ENCODE peak calls at places on chromosome 18, in five cellular contexts. L is HepG2, U is heart left ventricle, Z is tibial nerve, P is spleen. K is an unnamed sample.

GRCh38 chr18:37967261-37967660 is 401.7 kb upstream of the CELF4 start:
- DNase-seq in Z (no peak), L (no peak), U (no peak), P (no peak), K (no peak)

GRCh38 chr18:76720683-76721082 is 101.7 kb upstream of the ZNF236 start:
- DNase-seq in Z (no peak), L (no peak), U (no peak), P (no peak), K (no peak)

GRCh38 chr18:8659609-8660242 is 45.6 kb upstream of the MTCL1 start:
- DNase-seq in L (no peak), P (no peak), U (no peak), Z (no peak), K (no peak)

GRCh38 chr18:23825978-23826405 is 136.7 kb downstream of the LAMA3 start:
- DNase-seq in Z (peak), U (peak), L (no peak), P (no peak), K (peak)

GRCh38 chr18:49585781-49586663 is 24.2 kb downstream of the LIPG start:
- DNase-seq in U (no peak), P (no peak), Z (no peak), L (no peak), K (no peak)

GRCh38 chr18:23232331-23232730 is 97.0 kb downstream of the CABLES1 start:
- DNase-seq in Z (no peak), P (no peak), U (no peak), L (no peak), K (no peak)

GRCh38 chr18:11849845-11850747 is 1.1 kb upstream of the CHMP1B start:
- DNase-seq in U (peak), L (peak), Z (peak), P (peak), K (peak)

GRCh38 chr18:55337908-55338521 is 250.0 kb downstream of the TCF4 start:
- DNase-seq in U (peak), P (no peak), Z (no peak), L (no peak), K (peak)

GRCh38 chr18:44679056-44679911 is 1.4 kb upstream of the SETBP1 start:
- DNase-seq in U (peak), P (peak), L (peak), Z (peak), K (peak)

GRCh38 chr18:53715243-53715853 is 509.1 kb downstream of the MBD2 start:
- DNase-seq in P (no peak), L (no peak), U (no peak), Z (no peak), K (no peak)

GRCh38 chr18:55421612-55422381 is 166.2 kb downstream of the TCF4 start:
- DNase-seq in L (no peak), P (no peak), U (peak), Z (no peak), K (peak)

GRCh38 chr18:45652703-45653490 is 37.6 kb downstream of the SLC14A2 start:
- DNase-seq in L (no peak), Z (no peak), P (no peak), U (no peak), K (no peak)

GRCh38 chr18:6962571-6963451 is 154.8 kb downstream of the LAMA1 start:
- DNase-seq in P (no peak), Z (no peak), L (peak), U (no peak), K (no peak)

GRCh38 chr18:45684341-45685115 is 39.5 kb upstream of the SLC14A1 start:
- DNase-seq in Z (no peak), P (no peak), L (no peak), U (no peak), K (no peak)

GRCh38 chr18:49100226-49100968 is 149.6 kb upstream of the SMAD7 start:
- DNase-seq in P (no peak), Z (no peak), L (peak), U (no peak), K (no peak)

GRCh38 chr18:63186520-63186919 is 133.0 kb downstream of the BCL2 start:
- DNase-seq in Z (no peak), U (no peak), P (no peak), L (no peak), K (no peak)

GRCh38 chr18:58194028-58194427 is 150.0 kb downstream of the NEDD4L start:
- DNase-seq in P (no peak), U (no peak), L (no peak), Z (no peak), K (peak)

GRCh38 chr18:58190842-58191530 is 147.0 kb downstream of the NEDD4L start:
- DNase-seq in U (no peak), P (no peak), Z (no peak), L (no peak), K (no peak)

GRCh38 chr18:58195278-58195721 is 151.3 kb downstream of the NEDD4L start:
- DNase-seq in U (no peak), Z (no peak), L (no peak), P (peak), K (peak)

GRCh38 chr18:58189008-58189407 is 145.0 kb downstream of the NEDD4L start:
- DNase-seq in L (no peak), Z (no peak), P (no peak), U (no peak), K (no peak)

DNA sequence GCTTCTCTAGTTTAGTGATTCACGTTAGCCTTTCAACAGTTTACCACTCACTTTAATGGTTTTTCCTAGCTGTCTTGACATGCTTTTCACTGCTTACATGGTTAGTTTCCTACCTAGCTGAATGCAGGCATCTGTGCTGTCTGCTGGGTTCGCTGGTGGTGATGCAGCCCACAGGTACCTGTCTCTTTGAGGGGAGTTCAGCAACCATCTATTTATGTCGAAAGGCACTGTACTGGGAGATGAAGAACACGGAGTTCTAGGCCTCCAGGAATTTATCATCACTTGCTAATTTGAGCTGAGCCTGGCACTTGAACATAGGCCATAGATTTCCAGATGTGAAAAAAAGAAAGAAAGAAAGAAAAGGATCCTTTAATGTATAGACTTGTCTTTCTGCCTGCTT is 148.5 kb downstream of the NEDD4L start:
- DNase-seq in P (no peak), L (no peak), U (no peak), Z (no peak), K (no peak)
- TF ChIP-seq POLR2A in P (no peak), L (no peak), U (no peak), Z (no peak), K (no peak)

GRCh38 chr18:9659499-9660387 is 45.4 kb upstream of the PPP4R1 start:
- DNase-seq in U (no peak), L (no peak), Z (no peak), P (no peak), K (no peak)
- H3K27ac ChIP-seq in U (no peak), L (no peak), Z (no peak), P (no peak), K (no peak)

GRCh38 chr18:2301316-2301715 is 270.0 kb downstream of the METTL4 start:
- DNase-seq in Z (no peak), P (no peak), L (no peak), U (no peak), K (no peak)

GRCh38 chr18:2304378-2305175 is 266.7 kb downstream of the METTL4 start:
- DNase-seq in L (no peak), U (no peak), P (no peak), Z (no peak), K (no peak)

GRCh38 chr18:2302628-2303516 is 268.4 kb downstream of the METTL4 start:
- DNase-seq in P (no peak), U (no peak), L (no peak), Z (no peak), K (no peak)

GRCh38 chr18:2303517-2304238 is 267.6 kb downstream of the METTL4 start:
- DNase-seq in L (no peak), Z (no peak), U (no peak), P (no peak), K (no peak)

DNA sequence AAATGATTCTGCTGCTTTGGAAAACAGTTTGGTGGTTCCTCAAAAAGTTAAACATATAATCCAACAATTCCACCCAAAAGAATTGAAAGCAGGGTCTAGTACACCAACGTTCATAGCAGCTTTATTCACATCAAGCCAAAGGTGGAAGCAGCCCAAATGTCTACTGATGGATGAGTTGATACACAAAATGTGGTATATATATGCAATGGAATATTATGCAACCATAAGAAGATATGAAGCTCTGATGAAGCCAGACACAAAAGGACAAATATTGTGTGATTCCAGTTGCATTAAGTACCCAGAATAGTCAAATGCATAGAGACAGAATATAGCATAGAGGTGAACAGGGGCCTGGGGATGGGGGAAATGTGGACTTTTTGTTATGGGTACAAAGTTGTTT is 269.3 kb downstream of the METTL4 start:
- DNase-seq in P (no peak), Z (no peak), U (no peak), L (no peak), K (no peak)
- H3K4me3 ChIP-seq in P (no peak), Z (no peak), U (no peak), L (no peak), K (no peak)

DNA sequence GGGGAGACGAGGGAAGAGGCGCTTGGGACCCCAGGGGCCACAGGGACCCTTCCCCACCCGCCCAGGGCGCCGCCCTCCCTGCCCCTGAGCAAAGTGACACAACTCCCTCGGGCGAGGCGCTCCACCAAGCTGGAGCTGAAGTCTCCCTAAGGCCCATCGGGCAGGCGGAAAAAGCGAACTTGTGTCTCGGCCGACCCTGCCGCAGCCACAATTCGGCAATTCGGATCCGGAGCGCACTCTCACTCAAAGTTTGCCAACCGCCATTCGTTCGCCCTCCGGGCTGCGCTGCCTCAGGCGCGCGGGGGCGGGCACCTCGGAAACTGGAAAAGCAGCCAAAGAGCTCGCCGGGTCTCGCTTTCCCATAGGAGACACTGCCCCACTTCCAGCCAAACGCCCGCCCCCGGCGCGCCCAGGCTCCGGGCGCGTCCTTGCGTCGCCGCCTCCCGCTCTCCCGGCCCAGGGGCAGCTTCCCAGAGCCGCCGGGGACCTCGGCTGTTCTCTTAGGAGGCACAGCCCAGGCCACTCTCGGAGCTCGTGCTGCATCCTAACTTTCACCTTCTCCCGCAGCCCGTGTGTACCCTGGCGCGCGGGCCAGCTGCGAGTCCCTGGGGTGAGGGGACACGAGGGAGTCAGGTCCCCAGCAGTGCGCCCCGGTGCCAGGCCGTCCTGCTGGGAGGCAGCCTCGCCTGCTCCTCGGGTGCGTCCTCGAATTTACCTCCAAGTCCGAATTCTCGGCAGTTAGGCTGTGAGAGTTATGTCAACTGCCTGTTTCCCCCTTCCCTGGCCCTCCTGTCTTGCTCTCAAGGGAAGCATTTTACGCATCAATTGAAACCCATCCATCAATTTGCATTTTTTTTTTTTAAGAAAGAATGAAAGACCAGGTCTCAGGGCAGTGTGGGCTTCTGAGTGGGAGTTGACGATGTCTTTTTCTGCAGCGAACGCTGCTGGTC is 1.4 kb upstream of the KCTD1 start:
- DNase-seq in L (peak), Z (peak), P (peak), U (peak), K (peak)
- TF ChIP-seq POLR2A in L (no peak), Z (peak), P (no peak), U (no peak), K (peak)

GRCh38 chr18:3666526-3667254 is 216.7 kb downstream of the TGIF1 start:
- DNase-seq in Z (no peak), P (no peak), U (no peak), L (no peak), K (no peak)
- H3K27ac ChIP-seq in Z (no peak), P (no peak), U (no peak), L (peak), K (no peak)

K was measured in uterus.